ENCODE peak calls at places on chromosomes 16 and 17, in five cellular contexts. One of them, this sample, is unnamed.

GRCh38 chr17:82983510-82984248 is 95.7 kb upstream of the METRNL start:
- DNase-seq in activated CD4-positive, alpha-beta T cell treated with anti-CD3 and anti-CD28 coated beads, Interleukin-2, amount 50 U/mL, for 4 hours: no peak
- DNase-seq in T47D: no peak
- DNase-seq in thoracic aorta: no peak
- DNase-seq in cardiac fibroblast: no peak
- DNase-seq in this sample: no peak

GRCh38 chr17:45320931-45321461 is 4.2 kb upstream of the MAP3K14 start:
- DNase-seq in T47D: peak; percentile 31
- DNase-seq in activated CD4-positive, alpha-beta T cell treated with anti-CD3 and anti-CD28 coated beads, Interleukin-2, amount 50 U/mL, for 4 hours: no peak
- DNase-seq in cardiac fibroblast: peak; percentile 85
- DNase-seq in thoracic aorta: no peak
- DNase-seq in this sample: peak; percentile 89

GRCh38 chr16:67950335-67950843 is 6.5 kb upstream of the LCAT start:
- DNase-seq in activated CD4-positive, alpha-beta T cell treated with anti-CD3 and anti-CD28 coated beads, Interleukin-2, amount 50 U/mL, for 4 hours: no peak
- DNase-seq in cardiac fibroblast: no peak
- DNase-seq in T47D: no peak
- DNase-seq in thoracic aorta: no peak
- DNase-seq in this sample: no peak

GRCh38 chr16:24758373-24758772 is 28.9 kb downstream of the TNRC6A start:
- DNase-seq in activated CD4-positive, alpha-beta T cell treated with anti-CD3 and anti-CD28 coated beads, Interleukin-2, amount 50 U/mL, for 4 hours: no peak
- DNase-seq in cardiac fibroblast: no peak
- DNase-seq in thoracic aorta: no peak
- DNase-seq in T47D: no peak
- DNase-seq in this sample: no peak

GRCh38 chr16:88067530-88068411 is 116.5 kb downstream of the BANP start:
- DNase-seq in thoracic aorta: no peak
- DNase-seq in T47D: no peak
- DNase-seq in activated CD4-positive, alpha-beta T cell treated with anti-CD3 and anti-CD28 coated beads, Interleukin-2, amount 50 U/mL, for 4 hours: no peak
- DNase-seq in cardiac fibroblast: no peak
- DNase-seq in this sample: no peak

GRCh38 chr17:43393944-43394482 is 4.8 kb upstream of the ARL4D start:
- DNase-seq in activated CD4-positive, alpha-beta T cell treated with anti-CD3 and anti-CD28 coated beads, Interleukin-2, amount 50 U/mL, for 4 hours: peak; percentile 88
- DNase-seq in T47D: peak; percentile 70
- DNase-seq in thoracic aorta: peak; percentile 92
- DNase-seq in cardiac fibroblast: peak; percentile 91
- DNase-seq in this sample: peak; percentile 80

GRCh38 chr16:88120812-88121211 is 169.6 kb downstream of the BANP start:
- DNase-seq in thoracic aorta: no peak
- DNase-seq in cardiac fibroblast: no peak
- DNase-seq in activated CD4-positive, alpha-beta T cell treated with anti-CD3 and anti-CD28 coated beads, Interleukin-2, amount 50 U/mL, for 4 hours: no peak
- DNase-seq in T47D: no peak
- DNase-seq in this sample: no peak

GRCh38 chr16:88727871-88728270 is 21.6 kb downstream of the CTU2 start:
- DNase-seq in T47D: no peak
- DNase-seq in cardiac fibroblast: no peak
- DNase-seq in activated CD4-positive, alpha-beta T cell treated with anti-CD3 and anti-CD28 coated beads, Interleukin-2, amount 50 U/mL, for 4 hours: no peak
- DNase-seq in thoracic aorta: no peak
- DNase-seq in this sample: no peak

GRCh38 chr16:19396555-19397011 is 21.1 kb upstream of the TMC5 start:
- DNase-seq in activated CD4-positive, alpha-beta T cell treated with anti-CD3 and anti-CD28 coated beads, Interleukin-2, amount 50 U/mL, for 4 hours: no peak
- DNase-seq in cardiac fibroblast: no peak
- DNase-seq in T47D: no peak
- DNase-seq in thoracic aorta: no peak
- DNase-seq in this sample: no peak

GRCh38 chr17:27593232-27593856 is 37.6 kb upstream of the LGALS9 start:
- DNase-seq in activated CD4-positive, alpha-beta T cell treated with anti-CD3 and anti-CD28 coated beads, Interleukin-2, amount 50 U/mL, for 4 hours: no peak
- DNase-seq in cardiac fibroblast: no peak
- DNase-seq in thoracic aorta: no peak
- DNase-seq in T47D: no peak
- DNase-seq in this sample: no peak

GRCh38 chr17:18237461-18237860 is 12.0 kb downstream of the LLGL1 start:
- DNase-seq in T47D: no peak
- DNase-seq in activated CD4-positive, alpha-beta T cell treated with anti-CD3 and anti-CD28 coated beads, Interleukin-2, amount 50 U/mL, for 4 hours: no peak
- DNase-seq in thoracic aorta: no peak
- DNase-seq in cardiac fibroblast: no peak
- DNase-seq in this sample: no peak

GRCh38 chr17:72751746-72752145 is 340.7 kb downstream of the SLC39A11 start:
- DNase-seq in cardiac fibroblast: no peak
- DNase-seq in T47D: no peak
- DNase-seq in thoracic aorta: no peak
- DNase-seq in activated CD4-positive, alpha-beta T cell treated with anti-CD3 and anti-CD28 coated beads, Interleukin-2, amount 50 U/mL, for 4 hours: no peak
- DNase-seq in this sample: no peak

GRCh38 chr17:988561-988960 is 8.4 kb upstream of the TIMM22 start:
- DNase-seq in activated CD4-positive, alpha-beta T cell treated with anti-CD3 and anti-CD28 coated beads, Interleukin-2, amount 50 U/mL, for 4 hours: no peak
- DNase-seq in T47D: no peak
- DNase-seq in thoracic aorta: no peak
- DNase-seq in cardiac fibroblast: no peak
- DNase-seq in this sample: no peak

GRCh38 chr17:69696645-69697044 is 282.1 kb downstream of the MAP2K6 start:
- DNase-seq in thoracic aorta: no peak
- DNase-seq in T47D: no peak
- DNase-seq in cardiac fibroblast: no peak
- DNase-seq in activated CD4-positive, alpha-beta T cell treated with anti-CD3 and anti-CD28 coated beads, Interleukin-2, amount 50 U/mL, for 4 hours: no peak
- DNase-seq in this sample: no peak

GRCh38 chr16:180921-181667 is 835 bp downstream of the HBQ1 start:
- DNase-seq in activated CD4-positive, alpha-beta T cell treated with anti-CD3 and anti-CD28 coated beads, Interleukin-2, amount 50 U/mL, for 4 hours: peak; percentile 78
- DNase-seq in cardiac fibroblast: peak; percentile 62
- DNase-seq in T47D: peak; percentile 89
- DNase-seq in thoracic aorta: no peak
- DNase-seq in this sample: peak; percentile 71

GRCh38 chr17:17888821-17889220 is 52.0 kb upstream of the SREBF1 start:
- DNase-seq in cardiac fibroblast: no peak
- DNase-seq in thoracic aorta: no peak
- DNase-seq in activated CD4-positive, alpha-beta T cell treated with anti-CD3 and anti-CD28 coated beads, Interleukin-2, amount 50 U/mL, for 4 hours: no peak
- DNase-seq in T47D: no peak
- DNase-seq in this sample: no peak